ENCODE peak calls at places on chromosome 15, in eight cellular contexts. One of them, this sample, is unnamed.

GRCh38 chr15:98823012-98823458 is 174.7 kb downstream of the IGF1R start:
- DNase-seq in A549: no peak
- DNase-seq in left lung: no peak
- DNase-seq in uterus: peak; percentile 48
- DNase-seq in body of pancreas: no peak
- DNase-seq in transverse colon: no peak
- DNase-seq in psoas muscle: no peak
- DNase-seq in endothelial cell of umbilical vein: peak; percentile 59
- DNase-seq in this sample: no peak

GRCh38 chr15:66878761-66879160 is 176.7 kb downstream of the SMAD6 start:
- DNase-seq in psoas muscle: no peak
- DNase-seq in left lung: no peak
- DNase-seq in body of pancreas: peak; percentile 46
- DNase-seq in A549: no peak
- DNase-seq in uterus: no peak
- DNase-seq in transverse colon: no peak
- DNase-seq in endothelial cell of umbilical vein: no peak
- DNase-seq in this sample: no peak

GRCh38 chr15:48688493-48688892 is 43.0 kb upstream of the FBN1 start:
- DNase-seq in body of pancreas: no peak
- DNase-seq in psoas muscle: no peak
- DNase-seq in left lung: no peak
- DNase-seq in endothelial cell of umbilical vein: no peak
- DNase-seq in transverse colon: no peak
- DNase-seq in uterus: no peak
- DNase-seq in A549: no peak
- DNase-seq in this sample: no peak

GRCh38 chr15:88800026-88800425 is 3.2 kb upstream of the ACAN start:
- DNase-seq in body of pancreas: no peak
- DNase-seq in endothelial cell of umbilical vein: peak; percentile 10
- DNase-seq in A549: no peak
- DNase-seq in left lung: no peak
- DNase-seq in psoas muscle: no peak
- DNase-seq in transverse colon: no peak
- DNase-seq in uterus: no peak
- DNase-seq in this sample: no peak

GRCh38 chr15:45026646-45027045 is 3.7 kb downstream of the SORD start:
- DNase-seq in transverse colon: no peak
- DNase-seq in body of pancreas: no peak
- DNase-seq in endothelial cell of umbilical vein: peak; percentile 81
- DNase-seq in psoas muscle: no peak
- DNase-seq in left lung: no peak
- DNase-seq in uterus: no peak
- DNase-seq in A549: no peak
- DNase-seq in this sample: no peak

GRCh38 chr15:28132524-28133275 is 33.6 kb upstream of the OCA2 start:
- DNase-seq in uterus: no peak
- DNase-seq in A549: no peak
- DNase-seq in endothelial cell of umbilical vein: peak; percentile 47
- DNase-seq in body of pancreas: no peak
- DNase-seq in transverse colon: no peak
- DNase-seq in left lung: peak; percentile 75
- DNase-seq in psoas muscle: no peak
- DNase-seq in this sample: no peak

GRCh38 chr15:79185199-79185598 is 94.6 kb upstream of the RASGRF1 start:
- DNase-seq in A549: no peak
- DNase-seq in left lung: no peak
- DNase-seq in transverse colon: no peak
- DNase-seq in psoas muscle: no peak
- DNase-seq in uterus: no peak
- DNase-seq in endothelial cell of umbilical vein: no peak
- DNase-seq in body of pancreas: no peak
- DNase-seq in this sample: no peak

GRCh38 chr15:80866936-80867335 is 87.8 kb downstream of the CEMIP start:
- DNase-seq in uterus: no peak
- DNase-seq in psoas muscle: no peak
- DNase-seq in body of pancreas: no peak
- DNase-seq in A549: no peak
- DNase-seq in left lung: no peak
- DNase-seq in endothelial cell of umbilical vein: no peak
- DNase-seq in transverse colon: no peak
- DNase-seq in this sample: no peak

GRCh38 chr15:92294759-92295158 is 98.9 kb upstream of the ST8SIA2 start:
- DNase-seq in psoas muscle: no peak
- DNase-seq in uterus: no peak
- DNase-seq in body of pancreas: no peak
- DNase-seq in A549: no peak
- DNase-seq in left lung: no peak
- DNase-seq in transverse colon: no peak
- DNase-seq in endothelial cell of umbilical vein: no peak
- DNase-seq in this sample: no peak

GRCh38 chr15:80474751-80475295 is 70.6 kb downstream of the ARNT2 start:
- DNase-seq in body of pancreas: no peak
- DNase-seq in psoas muscle: no peak
- DNase-seq in A549: no peak
- DNase-seq in uterus: no peak
- DNase-seq in left lung: no peak
- DNase-seq in transverse colon: no peak
- DNase-seq in endothelial cell of umbilical vein: no peak
- DNase-seq in this sample: no peak

GRCh38 chr15:42954291-42954690 is 33.7 kb upstream of the TTBK2 start:
- DNase-seq in transverse colon: no peak
- DNase-seq in body of pancreas: no peak
- DNase-seq in A549: no peak
- DNase-seq in uterus: no peak
- DNase-seq in endothelial cell of umbilical vein: no peak
- DNase-seq in psoas muscle: no peak
- DNase-seq in left lung: no peak
- DNase-seq in this sample: no peak

GRCh38 chr15:65939901-65940617 is 70.8 kb downstream of the RAB11A start:
- DNase-seq in A549: peak; percentile 80
- DNase-seq in endothelial cell of umbilical vein: peak; percentile 76
- DNase-seq in transverse colon: no peak
- DNase-seq in psoas muscle: no peak
- DNase-seq in body of pancreas: no peak
- DNase-seq in uterus: no peak
- DNase-seq in left lung: no peak
- DNase-seq in this sample: no peak

GRCh38 chr15:52730163-52730562 is 51.0 kb upstream of the ATOSA start:
- DNase-seq in A549: no peak
- DNase-seq in left lung: no peak
- DNase-seq in body of pancreas: no peak
- DNase-seq in psoas muscle: no peak
- DNase-seq in endothelial cell of umbilical vein: peak; percentile 92
- DNase-seq in transverse colon: no peak
- DNase-seq in uterus: no peak
- DNase-seq in this sample: peak; percentile 4

GRCh38 chr15:100918690-100919480 is at the start of gene LRRK1:
- DNase-seq in psoas muscle: peak; percentile 51
- DNase-seq in left lung: peak; percentile 94
- DNase-seq in A549: peak; percentile 52
- DNase-seq in body of pancreas: peak; percentile 52
- DNase-seq in transverse colon: peak; percentile 52
- DNase-seq in endothelial cell of umbilical vein: peak; percentile 67
- DNase-seq in uterus: no peak
- DNase-seq in this sample: no peak

GRCh38 chr15:56411122-56411749 is 46.0 kb downstream of the TEX9 start:
- DNase-seq in left lung: no peak
- DNase-seq in uterus: no peak
- DNase-seq in A549: no peak
- DNase-seq in transverse colon: no peak
- DNase-seq in endothelial cell of umbilical vein: no peak
- DNase-seq in body of pancreas: no peak
- DNase-seq in psoas muscle: no peak
- DNase-seq in this sample: no peak

GRCh38 chr15:93036922-93037321 is 52.1 kb downstream of the RGMA start:
- DNase-seq in body of pancreas: no peak
- DNase-seq in left lung: peak; percentile 65
- DNase-seq in psoas muscle: no peak
- DNase-seq in endothelial cell of umbilical vein: no peak
- DNase-seq in transverse colon: peak; percentile 5
- DNase-seq in A549: no peak
- DNase-seq in uterus: no peak
- DNase-seq in this sample: no peak

GRCh38 chr15:66830358-66830757 is 128.3 kb downstream of the SMAD6 start:
- DNase-seq in uterus: no peak
- DNase-seq in left lung: no peak
- DNase-seq in endothelial cell of umbilical vein: peak; percentile 48
- DNase-seq in psoas muscle: no peak
- DNase-seq in A549: no peak
- DNase-seq in body of pancreas: no peak
- DNase-seq in transverse colon: no peak
- DNase-seq in this sample: no peak

GRCh38 chr15:23424111-23424904 is 22.7 kb downstream of the GOLGA6L2 start:
- DNase-seq in uterus: no peak
- DNase-seq in endothelial cell of umbilical vein: no peak
- DNase-seq in A549: no peak
- DNase-seq in psoas muscle: no peak
- DNase-seq in left lung: no peak
- DNase-seq in transverse colon: no peak
- DNase-seq in body of pancreas: no peak
- DNase-seq in this sample: no peak

GRCh38 chr15:28904541-28905303 is 18.9 kb downstream of the APBA2 start:
- DNase-seq in transverse colon: no peak
- DNase-seq in uterus: no peak
- DNase-seq in endothelial cell of umbilical vein: no peak
- DNase-seq in A549: no peak
- DNase-seq in psoas muscle: no peak
- DNase-seq in left lung: no peak
- DNase-seq in body of pancreas: no peak
- DNase-seq in this sample: no peak

DNA sequence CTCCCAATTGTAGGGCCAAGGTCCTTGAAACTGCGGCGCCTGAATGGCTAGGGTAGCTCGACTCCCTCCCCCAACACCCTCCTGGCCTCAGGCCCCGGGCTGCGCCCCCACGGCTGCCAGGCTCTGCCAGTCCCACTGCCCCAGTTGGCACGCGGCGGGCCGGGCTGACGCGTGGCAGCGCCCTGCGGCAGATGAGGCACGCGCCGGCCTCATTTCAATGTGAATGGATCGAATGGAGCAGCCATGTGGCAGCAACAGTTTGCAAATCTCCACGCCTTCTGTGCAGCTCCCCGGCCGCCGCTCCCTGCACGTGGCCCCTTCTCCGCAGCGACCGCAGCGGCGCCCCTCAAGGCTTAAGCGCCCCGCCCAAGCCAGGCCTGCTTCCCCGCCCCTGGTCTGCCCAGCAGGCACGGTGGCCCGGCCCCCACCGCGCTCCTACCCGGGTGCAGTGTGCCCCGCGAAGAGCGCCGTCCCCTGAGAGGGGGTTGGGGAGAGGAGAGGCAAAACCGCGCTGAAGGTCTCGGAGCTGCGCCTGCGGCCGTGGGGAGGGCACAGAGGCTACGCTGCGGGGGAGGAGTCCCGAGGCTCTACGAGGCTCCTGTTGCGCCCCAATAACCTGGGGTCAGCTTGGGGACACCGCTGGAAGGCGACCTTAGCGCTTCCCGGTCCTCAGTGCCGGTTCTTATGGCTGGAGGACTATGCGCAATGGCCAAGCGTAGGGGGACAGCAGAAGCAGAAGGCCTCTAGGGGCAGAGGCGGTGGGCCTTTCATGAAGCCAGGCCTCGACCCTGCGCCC is 3.1 kb upstream of the DLL4 start:
- DNase-seq in uterus: no peak
- DNase-seq in psoas muscle: no peak
- DNase-seq in transverse colon: peak; percentile 51
- DNase-seq in A549: no peak
- DNase-seq in endothelial cell of umbilical vein: no peak
- DNase-seq in left lung: peak; percentile 80
- DNase-seq in body of pancreas: no peak
- DNase-seq in this sample: no peak
- H3K4me3 ChIP-seq in uterus: no peak overlapping the region
- H3K4me3 ChIP-seq in psoas muscle: peak overlapping the region; percentile 46
- H3K4me3 ChIP-seq in transverse colon: peak overlapping the region; percentile 20
- H3K4me3 ChIP-seq in A549: no peak overlapping the region
- H3K4me3 ChIP-seq in endothelial cell of umbilical vein: no peak overlapping the region
- H3K4me3 ChIP-seq in left lung: no peak overlapping the region
- H3K4me3 ChIP-seq in body of pancreas: no peak overlapping the region
- H3K4me3 ChIP-seq in this sample: no peak overlapping the region

DNA sequence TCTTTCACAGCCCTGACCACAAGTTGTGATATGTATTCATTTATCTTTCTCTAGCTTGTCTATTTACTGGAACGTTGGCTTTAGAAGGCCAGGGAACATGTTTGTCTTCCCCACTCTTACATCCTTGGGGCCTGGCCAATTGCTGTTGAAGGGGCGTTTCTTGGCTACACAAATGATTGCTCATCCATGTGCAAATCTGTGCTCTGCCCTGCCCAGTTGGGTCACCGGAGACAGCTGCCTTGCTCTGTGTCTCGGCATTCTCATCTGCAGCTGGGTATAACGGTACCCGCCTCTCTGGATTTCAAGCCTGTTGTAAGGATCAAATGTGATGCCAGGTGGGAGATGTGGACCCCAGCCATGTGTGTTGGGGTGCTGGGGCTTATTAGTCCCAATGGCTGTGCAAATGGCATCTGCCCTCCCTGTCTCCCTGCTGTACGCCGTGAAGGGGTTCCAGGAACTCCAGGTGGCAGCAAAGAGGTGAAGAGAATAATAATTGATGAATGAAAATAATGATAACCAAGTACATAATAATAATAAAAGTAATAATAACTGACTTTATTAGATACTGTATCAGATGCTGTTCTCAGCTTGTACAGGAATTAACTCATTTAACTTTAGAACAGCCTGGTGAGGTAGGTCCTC is 24.1 kb upstream of the TLE3 start:
- DNase-seq in endothelial cell of umbilical vein: peak; percentile 38
- DNase-seq in left lung: no peak
- DNase-seq in A549: no peak
- DNase-seq in transverse colon: peak; percentile 51
- DNase-seq in psoas muscle: peak; percentile 80
- DNase-seq in uterus: peak; percentile 87
- DNase-seq in body of pancreas: peak; percentile 41
- DNase-seq in this sample: no peak
- H3K27ac ChIP-seq in endothelial cell of umbilical vein: no peak overlapping the region
- H3K27ac ChIP-seq in left lung: no peak overlapping the region
- H3K27ac ChIP-seq in A549: no peak overlapping the region
- H3K27ac ChIP-seq in transverse colon: peak overlapping the region; percentile 52
- H3K27ac ChIP-seq in psoas muscle: no peak overlapping the region
- H3K27ac ChIP-seq in uterus: no peak overlapping the region
- H3K27ac ChIP-seq in body of pancreas: no peak overlapping the region
- H3K27ac ChIP-seq in this sample: no peak overlapping the region

DNA sequence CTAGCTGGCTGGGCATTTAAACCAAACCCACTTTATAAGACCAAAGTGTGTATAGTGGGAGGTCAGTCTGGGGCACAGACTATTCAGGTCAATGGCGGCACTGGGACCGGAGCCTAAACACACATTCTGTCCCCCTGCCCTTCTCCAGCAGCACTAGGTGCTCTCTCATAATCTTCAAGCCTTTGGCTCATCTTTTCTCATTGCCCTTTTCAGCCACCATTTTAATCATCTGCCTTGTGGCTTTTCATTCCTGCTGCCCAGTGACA is 35.0 kb downstream of the GJD2 start:
- DNase-seq in endothelial cell of umbilical vein: no peak
- DNase-seq in left lung: no peak
- DNase-seq in body of pancreas: no peak
- DNase-seq in uterus: no peak
- DNase-seq in psoas muscle: no peak
- DNase-seq in A549: no peak
- DNase-seq in transverse colon: no peak
- DNase-seq in this sample: no peak
- H3K4me1 ChIP-seq in endothelial cell of umbilical vein: peaks cover 11% of the 10 kb centered on the region
- H3K4me1 ChIP-seq in left lung: peaks cover 5% of the 10 kb centered on the region
- H3K4me1 ChIP-seq in body of pancreas: peaks cover 8% of the 10 kb centered on the region
- H3K4me1 ChIP-seq in uterus: no peaks in the 10 kb centered on the region
- H3K4me1 ChIP-seq in psoas muscle: peaks cover 57% of the 10 kb centered on the region
- H3K4me1 ChIP-seq in A549: peaks cover 25% of the 10 kb centered on the region
- H3K4me1 ChIP-seq in transverse colon: peaks cover 6% of the 10 kb centered on the region
- H3K4me1 ChIP-seq in this sample: no peaks in the 10 kb centered on the region

GRCh38 chr15:94080989-94081605 is 150.3 kb upstream of the MCTP2 start:
- DNase-seq in uterus: no peak
- DNase-seq in transverse colon: no peak
- DNase-seq in A549: no peak
- DNase-seq in body of pancreas: no peak
- DNase-seq in endothelial cell of umbilical vein: no peak
- DNase-seq in psoas muscle: no peak
- DNase-seq in left lung: no peak
- DNase-seq in this sample: no peak
- H3K4me3 ChIP-seq in uterus: no peak overlapping the region
- H3K4me3 ChIP-seq in transverse colon: no peak overlapping the region
- H3K4me3 ChIP-seq in A549: no peak overlapping the region
- H3K4me3 ChIP-seq in body of pancreas: no peak overlapping the region
- H3K4me3 ChIP-seq in endothelial cell of umbilical vein: no peak overlapping the region
- H3K4me3 ChIP-seq in psoas muscle: no peak overlapping the region
- H3K4me3 ChIP-seq in left lung: no peak overlapping the region
- H3K4me3 ChIP-seq in this sample: no peak overlapping the region

This sample was measured in CD4-positive, CD25-positive, alpha-beta regulatory T cell.